ENCODE peak calls at places on chromosome 13, in five cellular contexts. Z is thyroid gland, J is adrenal gland, W is heart left ventricle, G is GM12878. U is an unnamed sample.

GRCh38 chr13:63345835-63346234 is 1930.2 kb upstream of the PCDH20 start:
- DNase-seq in Z (no peak), J (no peak), W (no peak), G (no peak), U (no peak)

GRCh38 chr13:89214115-89214514 is 1542.9 kb downstream of the SLITRK5 start:
- DNase-seq in Z (no peak), J (no peak), W (no peak), G (no peak), U (no peak)

GRCh38 chr13:29847501-29847983 is 2.9 kb downstream of the UBL3 start:
- DNase-seq in Z (peak; percentile 40), J (peak; percentile 35), W (no peak), G (no peak), U (no peak)

GRCh38 chr13:79830945-79831344 is 350.0 kb downstream of the NDFIP2 start:
- DNase-seq in Z (no peak), J (no peak), W (no peak), G (no peak), U (no peak)

GRCh38 chr13:42561752-42562467 is 12.0 kb upstream of the TNFSF11 start:
- DNase-seq in Z (no peak), J (no peak), W (no peak), G (no peak), U (no peak)

GRCh38 chr13:90803210-90803609 is 544.3 kb upstream of the MIR17HG start:
- DNase-seq in Z (no peak), J (no peak), W (no peak), G (no peak), U (no peak)

GRCh38 chr13:109383683-109384082 is 402.7 kb downstream of the IRS2 start:
- DNase-seq in Z (no peak), J (no peak), W (no peak), G (no peak), U (no peak)

GRCh38 chr13:48561461-48562224 is 28.8 kb upstream of the RCBTB2 start:
- DNase-seq in Z (no peak), J (no peak), W (no peak), G (no peak), U (no peak)

GRCh38 chr13:43751624-43752023 is 35.1 kb downstream of the ENOX1 start:
- DNase-seq in Z (no peak), J (no peak), W (no peak), G (no peak), U (no peak)

GRCh38 chr13:110113284-110113764 is 193.6 kb downstream of the COL4A1 start:
- DNase-seq in Z (no peak), J (no peak), W (no peak), G (no peak), U (no peak)

GRCh38 chr13:36447501-36447900 is 15.2 kb downstream of the CCNA1 start:
- DNase-seq in Z (no peak), J (no peak), W (no peak), G (no peak), U (no peak)

GRCh38 chr13:65112123-65113075 is 2117.7 kb downstream of the PCDH9 start:
- DNase-seq in Z (no peak), J (no peak), W (no peak), G (no peak), U (no peak)

GRCh38 chr13:109955598-109955997 is 169.2 kb upstream of the IRS2 start:
- DNase-seq in Z (peak; percentile 65), J (no peak), W (no peak), G (no peak), U (no peak)

GRCh38 chr13:49858183-49858856 is 65.8 kb upstream of the KPNA3 start:
- DNase-seq in Z (no peak), J (peak; percentile 42), W (no peak), G (no peak), U (no peak)

GRCh38 chr13:24162604-24163003 is 2.1 kb downstream of the SPATA13 start:
- DNase-seq in Z (no peak), J (no peak), W (no peak), G (no peak), U (no peak)

GRCh38 chr13:107650081-107650701 is 565.1 kb downstream of the LIG4 start:
- DNase-seq in Z (peak; percentile 48), J (peak; percentile 52), W (peak; percentile 12), G (no peak), U (peak; percentile 68)

GRCh38 chr13:112907916-112908315 is 61.1 kb upstream of the MCF2L start:
- DNase-seq in Z (no peak), J (no peak), W (no peak), G (no peak), U (no peak)

GRCh38 chr13:40401911-40402776 is 264.3 kb downstream of the FOXO1 start:
- DNase-seq in Z (peak; percentile 92), J (peak; percentile 98), W (peak; percentile 94), G (peak; percentile 74), U (peak; percentile 94)

GRCh38 chr13:42477588-42478190 is 96.3 kb upstream of the TNFSF11 start:
- DNase-seq in Z (no peak), J (peak; percentile 67), W (peak; percentile 14), G (no peak), U (no peak)

DNA sequence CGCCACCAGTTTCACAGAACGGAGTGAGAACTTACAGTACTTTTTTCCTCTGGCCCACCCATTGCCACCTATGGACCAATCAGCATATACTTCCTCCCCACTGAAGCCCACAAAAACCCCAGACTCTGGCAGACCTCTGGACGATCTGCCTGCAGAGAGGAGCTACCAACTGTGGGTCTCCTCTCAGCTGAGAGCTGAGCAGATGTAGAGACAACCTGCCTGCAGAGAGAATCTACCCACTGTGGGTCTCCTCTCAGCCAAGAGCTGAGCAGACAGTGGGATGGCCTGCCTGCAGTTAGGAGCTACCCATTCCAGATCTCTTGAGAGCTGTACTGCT is 69.7 kb downstream of the PIBF1 start:
- DNase-seq in Z (no peak), J (no peak), W (no peak), G (no peak), U (no peak)
- TF ChIP-seq POLR2A in Z (no peak), J (no peak), W (no peak), G (no peak), U (no peak)

DNA sequence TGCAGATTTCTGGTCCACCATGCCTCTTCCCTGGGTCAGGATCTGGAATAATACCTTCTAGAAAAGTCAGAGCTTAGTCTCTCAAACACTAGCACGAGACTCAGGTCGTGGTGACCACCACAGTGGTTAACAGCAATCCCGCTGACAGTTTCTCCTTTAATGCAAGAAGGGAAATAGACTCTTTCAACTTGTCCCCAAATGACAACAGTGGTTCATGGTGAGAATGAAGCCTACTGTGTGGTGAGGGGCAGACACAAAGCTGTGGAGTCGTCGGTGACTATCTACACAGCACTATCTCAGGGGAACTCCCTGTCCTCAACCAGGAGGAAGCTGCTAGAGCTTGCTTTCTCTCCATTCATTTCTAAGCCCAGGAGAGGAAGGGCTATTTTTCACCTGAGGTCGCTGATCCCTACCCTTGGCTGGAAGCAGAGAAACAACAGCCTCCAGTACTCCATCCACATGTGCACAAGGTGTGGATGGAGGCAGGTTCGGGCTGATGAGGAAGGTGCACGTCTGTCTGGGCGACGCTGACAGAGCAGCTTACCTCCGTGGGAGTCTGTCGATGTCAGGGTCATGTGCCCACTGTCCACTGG is 72.4 kb downstream of the STK24 start:
- DNase-seq in Z (no peak), J (no peak), W (no peak), G (peak; percentile 56), U (no peak)
- H3K4me1 ChIP-seq in Z (peaks cover 57% of the 10 kb centered on the region), J (peaks cover 45% of the 10 kb centered on the region), W (peaks cover 64% of the 10 kb centered on the region), G (peaks cover 75% of the 10 kb centered on the region), U (peaks cover 100% of the 10 kb centered on the region)

GRCh38 chr13:46551410-46552301 is 1.3 kb upstream of the LRCH1 start:
- DNase-seq in Z (peak; percentile 79), J (peak; percentile 88), W (peak; percentile 83), G (no peak), U (peak; percentile 91)

GRCh38 chr13:46552302-46552680 is 679 bp upstream of the LRCH1 start:
- DNase-seq in Z (peak; percentile 20), J (peak; percentile 27), W (peak; percentile 15), G (no peak), U (no peak)

GRCh38 chr13:46553886-46554855 is 1.2 kb downstream of the LRCH1 start:
- DNase-seq in Z (peak; percentile 70), J (peak; percentile 72), W (peak; percentile 78), G (no peak), U (peak; percentile 93)

GRCh38 chr13:46553521-46553885 is 533 bp downstream of the LRCH1 start:
- DNase-seq in Z (no peak), J (no peak), W (peak; percentile 46), G (no peak), U (no peak)

GRCh38 chr13:46552888-46553520 is at the start of gene LRCH1:
- DNase-seq in Z (peak; percentile 89), J (peak; percentile 89), W (peak; percentile 93), G (no peak), U (peak; percentile 98)
- TF ChIP-seq POLR2A in Z (no peak), J (no peak), W (no peak), G (peak; percentile 55), U (no peak)

DNA sequence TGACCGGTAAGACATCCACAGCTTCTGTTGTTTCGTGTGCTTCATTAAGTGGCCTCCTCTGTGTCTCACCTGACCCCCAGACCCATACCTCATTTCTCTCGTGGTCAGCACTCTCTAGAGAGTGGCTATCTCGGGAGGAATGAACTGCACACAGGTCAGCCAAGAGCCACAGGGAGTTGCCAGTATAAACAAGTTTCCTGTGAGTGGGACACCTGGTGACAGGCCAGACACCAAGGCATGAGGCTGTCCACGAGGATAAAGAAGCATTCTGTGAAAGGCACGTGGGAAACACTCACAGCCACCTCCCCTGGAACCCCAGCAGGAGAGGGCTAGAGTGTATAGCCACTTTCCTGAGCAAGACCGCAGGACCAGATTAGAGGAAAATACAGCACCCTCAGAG is 115.8 kb downstream of the NUFIP1 start:
- DNase-seq in Z (peak; percentile 24), J (no peak), W (no peak), G (no peak), U (no peak)
- H3K4me1 ChIP-seq in Z (peaks cover 6% of the 10 kb centered on the region), J (no peaks in the 10 kb centered on the region), W (peaks cover 7% of the 10 kb centered on the region), G (peaks cover 7% of the 10 kb centered on the region), U (no peaks in the 10 kb centered on the region)

GRCh38 chr13:99281811-99282263 is 23.7 kb upstream of the GPR18 start:
- DNase-seq in Z (peak; percentile 28), J (peak; percentile 48), W (peak; percentile 42), G (no peak), U (peak; percentile 94)
- TF ChIP-seq POLR2A in Z (no peak), J (no peak), W (no peak), G (no peak), U (no peak)

GRCh38 chr13:28412981-28413380 is 81.9 kb downstream of the FLT1 start:
- DNase-seq in Z (no peak), J (no peak), W (peak; percentile 82), G (no peak), U (no peak)

GRCh38 chr13:28410096-28410495 is 84.8 kb downstream of the FLT1 start:
- DNase-seq in Z (no peak), J (no peak), W (no peak), G (no peak), U (no peak)

GRCh38 chr13:28415994-28416411 is 78.9 kb downstream of the FLT1 start:
- DNase-seq in Z (no peak), J (no peak), W (no peak), G (no peak), U (no peak)

GRCh38 chr13:28411859-28412353 is 83.0 kb downstream of the FLT1 start:
- DNase-seq in Z (no peak), J (no peak), W (no peak), G (no peak), U (no peak)

DNA sequence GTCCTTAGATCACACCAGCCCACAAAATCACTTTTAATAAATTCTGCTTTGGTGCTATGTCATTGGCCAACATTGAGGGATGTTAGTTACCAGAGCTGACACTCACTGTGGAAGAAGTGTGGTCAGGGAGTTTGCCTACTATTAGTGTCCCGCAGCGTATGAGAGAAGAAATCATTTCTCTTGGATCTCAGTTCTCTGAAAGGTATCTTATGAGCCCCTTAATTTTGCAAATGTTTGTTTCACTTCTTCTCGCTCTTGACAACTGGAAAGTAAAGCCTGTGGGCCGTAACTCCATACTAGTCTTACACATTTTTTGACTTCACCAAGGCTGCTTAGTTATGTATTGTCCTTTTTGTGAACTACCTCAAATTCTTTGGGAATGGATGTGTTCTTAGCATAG is 80.9 kb downstream of the FLT1 start:
- DNase-seq in Z (no peak), J (no peak), W (no peak), G (no peak), U (no peak)
- H3K4me1 ChIP-seq in Z (no peaks in the 10 kb centered on the region), J (no peaks in the 10 kb centered on the region), W (peaks cover 5% of the 10 kb centered on the region), G (peaks cover 30% of the 10 kb centered on the region), U (no peaks in the 10 kb centered on the region)